ENCODE peak calls at places on chromosome 22, in six cellular contexts. N is mucosa of descending colon, Z is GM13976, A is heart right ventricle, Q is GM12878, M is K562. L is an unnamed sample.

GRCh38 chr22:48712558-48712957 is 1115.1 kb downstream of the BRD1 start:
- DNase-seq in A (no peak), M (no peak), N (no peak), Q (no peak), Z (no peak), L (no peak)

GRCh38 chr22:42768385-42769035 is 47.8 kb upstream of the A4GALT start:
- DNase-seq in M (peak), Q (no peak), A (no peak), N (no peak), Z (no peak), L (no peak)

GRCh38 chr22:37074537-37074936 is 23.0 kb downstream of the KCTD17 start:
- DNase-seq in A (no peak), M (no peak), N (no peak), Q (no peak), Z (no peak), L (no peak)

GRCh38 chr22:44430716-44431115 is 67.3 kb downstream of the RTL6 start:
- DNase-seq in N (no peak), A (no peak), Z (peak), M (no peak), Q (no peak), L (no peak)

GRCh38 chr22:31776231-31776630 is 22.4 kb downstream of the DEPDC5 start:
- DNase-seq in Z (no peak), N (no peak), Q (no peak), M (no peak), A (no peak), L (no peak)

GRCh38 chr22:38012604-38013072 is 28.3 kb upstream of the SOX10 start:
- DNase-seq in Z (no peak), N (no peak), M (peak), A (no peak), Q (no peak), L (no peak)

GRCh38 chr22:38107692-38108515 is 2.6 kb downstream of the BAIAP2L2 start:
- DNase-seq in N (peak), Z (no peak), Q (no peak), M (no peak), A (no peak), L (no peak)

GRCh38 chr22:28012811-28013460 is 93.9 kb upstream of the PITPNB start:
- DNase-seq in A (no peak), M (no peak), Z (no peak), Q (no peak), N (no peak), L (no peak)

GRCh38 chr22:44406581-44407403 is 91.2 kb downstream of the RTL6 start:
- DNase-seq in Z (no peak), M (no peak), A (no peak), N (peak), Q (no peak), L (no peak)

GRCh38 chr22:48957311-48957986 is 870.2 kb downstream of the BRD1 start:
- DNase-seq in A (no peak), Q (no peak), M (no peak), Z (peak), N (peak), L (no peak)

GRCh38 chr22:37425800-37426531 is 1.3 kb downstream of the ELFN2 start:
- DNase-seq in Q (no peak), A (no peak), Z (no peak), M (no peak), N (no peak), L (no peak)

GRCh38 chr22:31337178-31337577 is 9.0 kb downstream of the PATZ1 start:
- DNase-seq in N (no peak), M (no peak), Q (no peak), A (no peak), Z (no peak), L (no peak)

GRCh38 chr22:30326704-30327362 is at the start of gene TBC1D10A:
- DNase-seq in N (peak), Q (peak), M (peak), A (peak), Z (peak), L (peak)

GRCh38 chr22:17491090-17491489 is 72.2 kb upstream of the SLC25A18 start:
- DNase-seq in A (no peak), N (no peak), M (no peak), Q (no peak), Z (no peak), L (no peak)

GRCh38 chr22:19065298-19065859 is 56.8 kb downstream of the DGCR2 start:
- DNase-seq in Q (no peak), N (no peak), Z (no peak), A (no peak), M (no peak), L (no peak)

GRCh38 chr22:27558658-27559371 is 242.7 kb downstream of the MN1 start:
- DNase-seq in Q (no peak), Z (no peak), A (no peak), M (no peak), N (no peak), L (no peak)

DNA sequence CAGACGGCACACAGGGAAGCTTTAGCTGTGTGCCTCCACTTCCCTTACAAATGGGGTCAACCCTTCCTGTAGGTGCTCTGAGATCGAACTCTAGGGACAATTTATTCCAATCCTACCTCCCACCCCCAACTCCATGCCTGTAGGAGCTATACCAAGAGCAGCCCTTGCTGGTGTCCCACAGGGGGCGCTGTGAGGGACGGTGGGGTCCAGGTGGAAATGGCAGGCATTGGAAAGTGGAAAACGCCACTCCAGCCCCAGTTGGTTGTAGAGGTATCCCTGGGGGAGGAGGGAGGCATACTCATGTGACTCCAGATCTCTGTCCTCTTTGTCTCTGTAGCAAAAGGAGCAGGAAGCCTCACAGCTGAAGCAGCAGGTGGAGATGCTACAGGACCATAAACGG is 161.3 kb downstream of the MYO18B start:
- DNase-seq in Q (no peak), M (peak), Z (no peak), N (no peak), A (no peak), L (no peak)
- TF ChIP-seq CTCF in Q (peak), M (no peak), Z (no peak), N (no peak), A (no peak), L (peak)

GRCh38 chr22:20175597-20175900 is 24.7 kb upstream of the CCDC188 start:
- DNase-seq in N (no peak), Z (no peak), Q (no peak), A (no peak), M (no peak), L (no peak)

GRCh38 chr22:20173246-20173645 is 22.4 kb upstream of the CCDC188 start:
- DNase-seq in Q (no peak), N (no peak), A (no peak), Z (no peak), M (no peak), L (no peak)

GRCh38 chr22:20176421-20177060 is 25.7 kb upstream of the CCDC188 start:
- DNase-seq in N (no peak), A (no peak), M (no peak), Z (no peak), Q (no peak), L (no peak)

GRCh38 chr22:20173720-20174119 is 22.9 kb upstream of the CCDC188 start:
- DNase-seq in Z (no peak), M (no peak), N (no peak), A (no peak), Q (no peak), L (no peak)

GRCh38 chr22:20174785-20175596 is 24.1 kb upstream of the CCDC188 start:
- DNase-seq in Q (no peak), N (no peak), M (no peak), A (no peak), Z (no peak), L (no peak)
- TF ChIP-seq CTCF in Q (no peak), N (no peak), M (peak), A (no peak), Z (no peak), L (no peak)

GRCh38 chr22:47247609-47248240 is 485.3 kb downstream of the TBC1D22A start:
- DNase-seq in Q (no peak), Z (no peak), N (no peak), A (no peak), M (no peak), L (no peak)
- TF ChIP-seq CTCF in Q (no peak), Z (no peak), N (no peak), A (no peak), M (no peak), L (no peak)

GRCh38 chr22:32951081-32951806 is 106.9 kb downstream of the SYN3 start:
- DNase-seq in N (no peak), Q (no peak), Z (no peak), A (peak), M (peak), L (no peak)
- TF ChIP-seq CTCF in N (no peak), Q (no peak), Z (no peak), A (peak), M (no peak), L (no peak)

DNA sequence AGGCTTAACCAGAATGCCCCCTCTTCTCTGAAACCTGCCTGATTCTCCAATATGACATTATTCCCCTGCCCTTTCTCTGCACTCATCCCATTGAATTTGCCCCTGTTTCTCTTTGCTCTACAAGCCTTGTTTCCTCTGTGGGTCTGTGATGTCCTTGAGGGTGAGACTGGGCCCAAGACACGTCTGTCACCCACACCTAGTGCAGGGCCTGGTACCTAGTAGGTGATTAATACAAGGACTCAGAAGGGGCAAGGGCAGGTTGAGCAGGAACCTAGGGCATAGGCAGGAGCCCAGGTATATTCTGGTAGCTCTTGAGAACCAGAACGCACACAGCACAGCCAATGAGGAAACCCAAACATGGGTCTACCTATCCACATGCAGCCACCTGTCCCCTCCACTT is 81.9 kb upstream of the HMGXB4 start:
- DNase-seq in N (no peak), A (no peak), Z (no peak), M (no peak), Q (no peak), L (no peak)
- TF ChIP-seq CTCF in N (no peak), A (no peak), Z (no peak), M (no peak), Q (no peak), L (no peak)

GRCh38 chr22:41021039-41021654 is 70.0 kb downstream of the RBX1 start:
- DNase-seq in Q (no peak), M (no peak), A (peak), Z (no peak), N (peak), L (no peak)

GRCh38 chr22:41023299-41023623 is 69.1 kb upstream of the EP300 start:
- DNase-seq in M (no peak), Z (no peak), A (no peak), Q (no peak), N (no peak), L (no peak)

GRCh38 chr22:41022470-41023298 is 69.7 kb upstream of the EP300 start:
- DNase-seq in Z (peak), M (peak), Q (peak), N (peak), A (peak), L (peak)

DNA sequence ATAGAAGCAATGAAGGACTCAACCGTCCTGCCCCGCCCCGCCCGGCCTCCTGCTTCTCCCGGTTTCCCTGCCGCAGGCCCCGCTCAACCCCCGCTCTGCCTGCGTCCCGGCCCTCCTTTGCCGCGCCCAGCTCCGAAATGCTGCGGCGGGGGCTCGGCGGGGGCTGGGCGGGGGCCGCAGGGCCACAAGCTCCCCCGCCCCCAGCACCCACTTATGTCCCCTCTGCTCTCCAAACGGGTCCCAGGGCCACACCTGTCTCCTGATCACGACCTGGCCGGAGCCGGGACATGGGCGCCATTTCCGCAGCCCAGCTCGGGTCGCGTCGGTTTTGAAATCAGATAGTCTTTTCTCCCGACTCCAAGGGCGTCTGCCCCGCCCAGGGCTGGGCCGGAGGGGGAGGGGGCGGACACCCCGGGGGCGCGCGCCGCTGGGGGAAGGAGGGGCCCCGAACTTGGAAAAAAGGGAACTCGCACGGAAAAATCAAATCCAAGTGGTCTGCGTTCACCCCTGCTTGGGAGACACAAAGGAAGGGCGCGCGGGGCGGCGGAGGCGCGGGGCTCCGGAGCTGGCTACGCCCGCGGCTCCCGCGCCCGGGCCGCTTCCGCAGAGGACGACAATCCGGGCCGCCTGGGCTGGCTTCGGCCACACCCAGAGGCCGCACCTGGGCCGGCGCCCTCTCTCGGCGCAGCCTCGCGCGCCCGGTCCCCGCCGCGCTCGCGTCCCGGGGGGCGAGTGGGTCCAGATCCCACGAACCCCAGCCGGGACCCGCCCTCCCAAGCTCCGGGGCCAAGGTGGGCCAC is 70.5 kb upstream of the EP300 start:
- DNase-seq in Z (peak), M (peak), Q (no peak), N (peak), A (peak), L (peak)
- TF ChIP-seq CTCF in Z (peak), M (peak), Q (no peak), N (peak), A (no peak), L (peak)

GRCh38 chr22:46134111-46134705 is 16.1 kb upstream of the PPARA start:
- DNase-seq in N (no peak), M (no peak), A (no peak), Q (no peak), Z (no peak), L (no peak)
- TF ChIP-seq CTCF in N (no peak), M (no peak), A (no peak), Q (no peak), Z (no peak), L (no peak)

DNA sequence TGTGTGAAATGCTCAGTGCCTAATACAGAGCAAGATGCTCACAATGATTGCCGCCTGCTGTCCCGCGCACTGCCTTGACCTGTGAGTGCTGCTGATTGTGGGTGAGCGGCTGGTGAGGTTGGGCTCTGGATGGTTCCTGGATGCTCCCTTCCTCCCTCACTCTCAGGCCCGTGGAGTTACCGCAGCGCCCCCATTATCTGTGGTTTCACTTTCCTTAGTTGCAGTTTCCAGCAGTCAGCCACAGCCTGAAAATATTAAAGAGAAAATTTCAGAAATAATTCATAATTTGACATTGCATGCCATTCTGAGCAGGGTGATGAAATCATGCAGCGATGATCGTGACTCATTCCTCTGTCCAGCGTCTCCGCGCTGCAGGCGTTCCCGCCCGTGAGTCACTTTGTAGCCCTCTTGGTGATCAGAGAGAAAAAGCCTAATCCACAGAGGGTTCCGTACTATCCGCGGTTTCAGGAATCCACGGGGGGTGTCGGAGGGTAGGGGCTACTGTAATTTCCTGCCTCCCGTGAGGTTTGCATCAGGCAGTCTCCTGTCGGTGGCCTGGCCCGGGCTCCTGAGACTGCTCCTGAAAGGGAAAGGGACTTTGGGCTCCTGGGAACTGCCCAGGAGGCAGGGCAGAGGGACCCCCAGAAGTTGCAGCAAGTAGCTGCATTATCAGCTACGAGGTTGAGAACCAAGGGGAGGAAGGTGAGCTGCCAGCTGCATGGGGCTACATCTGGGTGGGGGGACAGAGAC is 10.6 kb downstream of the RPL3 start:
- DNase-seq in N (peak), M (no peak), A (peak), Q (no peak), Z (no peak), L (no peak)
- TF ChIP-seq CTCF in N (no peak), M (no peak), A (no peak), Q (peak), Z (peak), L (peak)

GRCh38 chr22:35399114-35399677 is 744 bp upstream of the MCM5 start:
- DNase-seq in N (no peak), M (no peak), Z (no peak), Q (no peak), A (no peak), L (no peak)
- TF ChIP-seq CTCF in N (no peak), M (no peak), Z (no peak), Q (no peak), A (no peak), L (no peak)